ENCODE peak calls at places on chromosomes 1 and 21, in seven cellular contexts. A is AG10803, X is astrocyte of the spinal cord, H is tibial artery, B is epithelial cell of proximal tubule, E is HL-60, O is fibroblast of lung. I is an unnamed sample.

GRCh38 chr1:234553241-234554156 is 56.5 kb downstream of the IRF2BP2 start:
- DNase-seq in A (peak), X (peak), H (no peak), B (no peak), E (no peak), O (peak), I (peak)

GRCh38 chr1:47188901-47189785 is 693 bp downstream of the PDZK1IP1 start:
- DNase-seq in A (no peak), X (no peak), H (peak), B (no peak), E (no peak), O (no peak), I (no peak)

GRCh38 chr1:25566730-25567341 is 23.4 kb downstream of the LDLRAP1 start:
- DNase-seq in A (peak), X (peak), H (peak), B (no peak), E (no peak), O (peak), I (peak)

GRCh38 chr1:240575976-240576666 is 35.8 kb downstream of the GREM2 start:
- DNase-seq in A (peak), X (peak), H (no peak), B (no peak), E (peak), O (peak), I (no peak)

GRCh38 chr1:72357411-72357810 is 75.1 kb upstream of the NEGR1 start:
- DNase-seq in A (peak), X (peak), H (no peak), B (no peak), E (peak), O (peak), I (no peak)

GRCh38 chr1:32892368-32893197 is 6.3 kb downstream of the HPCA start:
- DNase-seq in A (no peak), X (no peak), H (peak), B (no peak), E (no peak), O (peak), I (no peak)

GRCh38 chr1:228986093-228986904 is 251.0 kb downstream of the RHOU start:
- DNase-seq in A (no peak), X (peak), H (peak), B (no peak), E (peak), O (peak), I (no peak)

GRCh38 chr1:207088731-207089626 is at the start of gene C4BPB:
- DNase-seq in A (no peak), X (no peak), H (no peak), B (no peak), E (no peak), O (peak), I (no peak)

GRCh38 chr1:230173176-230173575 is 106.1 kb downstream of the GALNT2 start:
- DNase-seq in A (peak), X (no peak), H (no peak), B (no peak), E (no peak), O (no peak), I (no peak)

GRCh38 chr21:45432575-45433255 is 27.8 kb downstream of the COL18A1 start:
- DNase-seq in A (no peak), X (peak), H (peak), B (no peak), E (no peak), O (peak), I (no peak)

GRCh38 chr21:42466700-42467612 is 29.1 kb downstream of the RSPH1 start:
- DNase-seq in A (peak), X (peak), H (peak), B (no peak), E (peak), O (peak), I (no peak)

GRCh38 chr1:230047114-230047865 is 19.7 kb upstream of the GALNT2 start:
- DNase-seq in A (no peak), X (no peak), H (no peak), B (no peak), E (no peak), O (peak), I (no peak)

GRCh38 chr1:224433041-224433670 is 1.4 kb downstream of the WDR26 start:
- DNase-seq in A (peak), X (peak), H (no peak), B (no peak), E (peak), O (peak), I (no peak)

GRCh38 chr21:18545908-18546307 is 142.3 kb upstream of the TMPRSS15 start:
- DNase-seq in A (no peak), X (peak), H (no peak), B (no peak), E (no peak), O (peak), I (no peak)

GRCh38 chr1:236774926-236775325 is 20.2 kb upstream of the MTR start:
- DNase-seq in A (peak), X (no peak), H (no peak), B (no peak), E (no peak), O (peak), I (no peak)

GRCh38 chr1:195740862-195741261 is 867.4 kb downstream of the KCNT2 start:
- DNase-seq in A (peak), X (no peak), H (no peak), B (no peak), E (no peak), O (peak), I (peak)

GRCh38 chr1:203140743-203141520 is 13.4 kb downstream of the ADORA1 start:
- DNase-seq in A (no peak), X (no peak), H (no peak), B (no peak), E (no peak), O (no peak), I (no peak)

DNA sequence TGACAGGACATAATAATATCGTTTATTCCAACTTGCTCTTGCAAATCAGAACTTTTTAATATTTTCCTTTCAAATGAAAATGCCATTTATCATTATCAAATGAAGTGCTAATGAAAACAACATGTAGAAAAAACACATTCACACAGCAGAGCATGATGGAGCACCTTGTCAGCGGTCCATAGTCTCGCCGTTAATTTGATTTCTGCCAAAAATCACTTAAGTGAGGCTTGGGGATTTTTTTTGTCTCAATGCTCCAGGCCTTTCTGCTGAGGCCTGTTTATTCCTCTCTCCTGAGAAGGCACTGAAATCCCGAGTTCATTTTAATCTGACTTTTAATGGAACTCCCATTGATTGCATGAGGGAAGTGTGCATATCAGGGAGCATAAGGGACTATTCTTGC is 122.5 kb downstream of the ELAVL4 start:
- DNase-seq in A (no peak), X (no peak), H (no peak), B (no peak), E (no peak), O (no peak), I (no peak)
- H3K4me3 ChIP-seq in A (no peak), X (no peak), H (no peak), B (no peak), E (no peak), O (no peak), I (no peak)

DNA sequence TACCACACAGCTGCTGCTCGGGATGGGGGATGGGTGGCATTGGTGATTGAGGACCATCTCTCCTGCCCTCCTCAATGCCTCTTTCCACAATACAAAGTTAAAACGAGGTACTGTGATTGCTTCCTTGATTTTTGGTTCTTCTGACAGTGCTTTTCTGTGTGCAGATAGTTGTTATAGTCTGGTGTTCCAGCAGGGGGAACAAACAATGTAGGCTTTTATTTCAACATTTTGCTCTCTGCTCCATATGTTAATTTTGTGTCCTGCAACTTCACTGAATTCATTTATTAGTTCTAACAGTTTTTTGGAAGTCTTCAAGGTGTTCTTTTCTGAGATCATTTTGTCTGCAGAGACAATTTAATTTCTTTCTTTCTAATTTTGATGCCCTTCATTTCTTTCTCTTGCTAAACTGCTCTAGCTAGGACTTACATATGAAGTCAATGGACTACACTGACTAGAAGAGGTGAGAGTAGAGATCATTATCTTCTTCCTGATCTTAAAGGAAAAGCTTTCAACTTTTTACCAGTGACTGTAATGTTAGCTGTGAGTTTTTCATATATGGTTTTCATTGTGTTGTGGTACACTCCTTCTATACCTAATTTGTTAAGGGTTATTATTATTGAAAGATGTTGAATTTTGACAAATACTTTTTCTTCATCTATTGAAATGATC is 45.4 kb downstream of the TNFSF18 start:
- DNase-seq in A (no peak), X (no peak), H (no peak), B (no peak), E (no peak), O (no peak), I (no peak)
- TF ChIP-seq CTCF in A (peak), X (peak), H (no peak), B (peak), E (no peak), O (peak), I (no peak)

GRCh38 chr21:34745557-34746255 is 76.9 kb downstream of the CLIC6 start:
- DNase-seq in A (peak), X (peak), H (peak), B (peak), E (peak), O (peak), I (no peak)
- H3K4me3 ChIP-seq in A (peak), X (peak), H (no peak), B (peak), E (no peak), O (no peak), I (no peak)

DNA sequence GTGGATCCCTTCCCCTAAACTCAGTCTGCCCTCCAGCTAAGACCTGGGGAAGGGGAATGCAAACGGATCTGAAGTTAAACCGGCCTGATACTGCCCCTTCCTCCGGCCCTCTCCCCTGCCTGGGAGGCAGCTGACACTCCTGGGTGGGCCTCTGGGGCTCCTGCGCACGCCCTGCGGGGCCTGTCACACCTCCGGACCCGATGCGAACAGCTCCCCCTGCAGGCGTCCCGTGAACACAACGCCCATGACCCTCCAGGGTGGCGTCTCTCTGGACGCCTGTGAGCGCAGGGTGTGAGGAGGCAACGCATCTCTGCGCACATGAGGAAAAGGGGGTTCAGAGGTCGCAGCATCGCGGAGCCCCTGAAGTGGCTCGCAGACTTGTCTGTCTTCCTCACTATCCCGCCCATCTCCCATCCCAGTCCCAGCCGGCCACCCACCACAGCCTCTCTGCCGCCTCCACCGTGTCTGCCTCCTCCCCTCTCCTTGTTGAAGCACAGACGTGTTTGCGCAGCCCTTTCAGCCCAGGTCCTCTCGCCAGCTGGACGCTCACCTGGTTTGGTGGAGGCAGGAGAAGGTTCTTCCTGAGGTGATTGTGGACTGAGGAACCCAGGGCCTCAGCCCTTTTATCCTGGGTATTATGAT is 421 bp upstream of the LCE3A start:
- DNase-seq in A (no peak), X (no peak), H (no peak), B (no peak), E (peak), O (no peak), I (no peak)
- TF ChIP-seq CTCF in A (peak), X (no peak), H (no peak), B (no peak), E (peak), O (no peak), I (no peak)